ENCODE peak calls at places on chromosomes 16 and 17, in six cellular contexts. U is fibroblast of pulmonary artery, M is fibroblast of mammary gland, W is COR-L47, Z is fibroblast of the aortic adventitia, T is NCI-H510A. N is an unnamed sample.

GRCh38 chr17:73230088-73230487 is 31.6 kb downstream of the CPSF4L start:
- DNase-seq in U (no peak), M (no peak), W (no peak), Z (no peak), T (no peak), N (no peak)

GRCh38 chr16:84303023-84303422 is 8.3 kb downstream of the WFDC1 start:
- DNase-seq in U (no peak), M (no peak), W (no peak), Z (peak), T (no peak), N (no peak)

GRCh38 chr16:25018972-25019617 is 3.9 kb upstream of the ARHGAP17 start:
- DNase-seq in U (no peak), M (no peak), W (no peak), Z (no peak), T (no peak), N (no peak)

GRCh38 chr16:13403326-13403725 is 501.9 kb downstream of the SHISA9 start:
- DNase-seq in U (no peak), M (no peak), W (no peak), Z (no peak), T (no peak), N (no peak)

GRCh38 chr16:66553223-66553622 is 847 bp downstream of the CKLF start:
- DNase-seq in U (no peak), M (peak), W (no peak), Z (no peak), T (no peak), N (no peak)

GRCh38 chr17:35087731-35088646 is 24.5 kb upstream of the RFFL start:
- DNase-seq in U (peak), M (peak), W (no peak), Z (peak), T (no peak), N (peak)

GRCh38 chr17:44095647-44096496 is 25.3 kb downstream of the G6PC3 start:
- DNase-seq in U (peak), M (peak), W (peak), Z (peak), T (peak), N (peak)

GRCh38 chr17:16013943-16014407 is 14.4 kb downstream of the TTC19 start:
- DNase-seq in U (peak), M (peak), W (no peak), Z (peak), T (no peak), N (peak)

GRCh38 chr17:32323784-32324590 is 18.0 kb downstream of the C17orf75 start:
- DNase-seq in U (no peak), M (no peak), W (peak), Z (peak), T (no peak), N (no peak)

GRCh38 chr17:53630115-53630514 is 192.6 kb upstream of the KIF2B start:
- DNase-seq in U (no peak), M (no peak), W (no peak), Z (no peak), T (no peak), N (no peak)

GRCh38 chr17:61230461-61230860 is 169.2 kb upstream of the TBX2 start:
- DNase-seq in U (no peak), M (no peak), W (no peak), Z (no peak), T (no peak), N (no peak)

GRCh38 chr17:62692721-62693431 is 65.4 kb downstream of the MRC2 start:
- DNase-seq in U (peak), M (peak), W (no peak), Z (peak), T (no peak), N (no peak)

GRCh38 chr17:32852811-32853210 is 24.1 kb downstream of the MYO1D start:
- DNase-seq in U (no peak), M (peak), W (no peak), Z (no peak), T (no peak), N (no peak)

GRCh38 chr16:14424595-14424994 is 205.5 kb downstream of the PARN start:
- DNase-seq in U (no peak), M (no peak), W (no peak), Z (no peak), T (no peak), N (no peak)

GRCh38 chr16:48003226-48003907 is 152.4 kb downstream of the ABCC12 start:
- DNase-seq in U (no peak), M (peak), W (no peak), Z (no peak), T (no peak), N (no peak)

GRCh38 chr17:17414316-17414937 is 62.4 kb upstream of the MED9 start:
- DNase-seq in U (peak), M (peak), W (peak), Z (peak), T (no peak), N (no peak)

GRCh38 chr17:45136846-45137560 is 1.5 kb downstream of the ACBD4 start:
- DNase-seq in U (no peak), M (no peak), W (no peak), Z (no peak), T (no peak), N (no peak)

GRCh38 chr17:37694734-37695133 is 50.1 kb downstream of the HNF1B start:
- DNase-seq in U (no peak), M (no peak), W (no peak), Z (peak), T (no peak), N (no peak)

GRCh38 chr17:56142781-56143180 is 10.5 kb upstream of the ANKFN1 start:
- DNase-seq in U (no peak), M (no peak), W (no peak), Z (no peak), T (no peak), N (no peak)

GRCh38 chr17:32268734-32269288 is 3.2 kb downstream of the RHBDL3 start:
- DNase-seq in U (no peak), M (no peak), W (no peak), Z (no peak), T (no peak), N (no peak)

GRCh38 chr16:28915181-28915580 is 9.9 kb downstream of the RABEP2 start:
- DNase-seq in U (peak), M (peak), W (no peak), Z (peak), T (no peak), N (no peak)

GRCh38 chr17:31275126-31275525 is 21.9 kb downstream of the OMG start:
- DNase-seq in U (peak), M (peak), W (no peak), Z (no peak), T (no peak), N (no peak)

N was measured in NCI-H146.